ENCODE peak calls at places on chromosomes 3 and 15, in four cellular contexts. One of them, this sample, is unnamed. For H3K9me3 and H3K27me3, the result is how much of the 10 kb centered on the place peaks cover.

GRCh38 chr3:39106281-39107055 is 959 bp downstream of the GORASP1 start:
- DNase-seq in Panc1: no peak
- DNase-seq in body of pancreas: no peak
- DNase-seq in endodermal cell: peak
- DNase-seq in this sample: no peak

GRCh38 chr3:23664459-23664858 is 141.3 kb upstream of the UBE2E1 start:
- DNase-seq in Panc1: no peak
- DNase-seq in body of pancreas: no peak
- DNase-seq in endodermal cell: no peak
- DNase-seq in this sample: no peak

GRCh38 chr15:55879181-55879580 is 114.2 kb downstream of the NEDD4 start:
- DNase-seq in Panc1: no peak
- DNase-seq in body of pancreas: no peak
- DNase-seq in endodermal cell: no peak
- DNase-seq in this sample: no peak

GRCh38 chr15:99963096-99963825 is 230.0 kb upstream of the LYSMD4 start:
- DNase-seq in Panc1: no peak
- DNase-seq in body of pancreas: peak
- DNase-seq in endodermal cell: peak
- DNase-seq in this sample: no peak

GRCh38 chr15:45179221-45179985 is 8.4 kb downstream of the SHF start:
- DNase-seq in Panc1: no peak
- DNase-seq in body of pancreas: peak
- DNase-seq in endodermal cell: peak
- DNase-seq in this sample: no peak

GRCh38 chr3:12336099-12336498 is 47.2 kb downstream of the PPARG start:
- DNase-seq in Panc1: no peak
- DNase-seq in body of pancreas: no peak
- DNase-seq in endodermal cell: no peak
- DNase-seq in this sample: no peak

GRCh38 chr15:90035095-90035834 is 34.1 kb downstream of the ZNF710 start:
- DNase-seq in Panc1: no peak
- DNase-seq in body of pancreas: peak
- DNase-seq in endodermal cell: peak
- DNase-seq in this sample: peak

GRCh38 chr15:63015618-63016017 is 26.9 kb upstream of the TPM1 start:
- DNase-seq in Panc1: peak
- DNase-seq in body of pancreas: peak
- DNase-seq in endodermal cell: no peak
- DNase-seq in this sample: no peak

GRCh38 chr15:42736178-42736792 is 643 bp downstream of the CDAN1 start:
- DNase-seq in Panc1: no peak
- DNase-seq in body of pancreas: no peak
- DNase-seq in endodermal cell: peak
- DNase-seq in this sample: no peak

GRCh38 chr3:136667081-136667480 is 85.1 kb downstream of the STAG1 start:
- DNase-seq in Panc1: no peak
- DNase-seq in body of pancreas: no peak
- DNase-seq in endodermal cell: no peak
- DNase-seq in this sample: no peak

GRCh38 chr3:45003859-45004258 is 22.2 kb upstream of the CLEC3B start:
- DNase-seq in Panc1: no peak
- DNase-seq in body of pancreas: no peak
- DNase-seq in endodermal cell: no peak
- DNase-seq in this sample: no peak

GRCh38 chr15:57640935-57641682 is 49.4 kb downstream of the MYZAP start:
- DNase-seq in Panc1: no peak
- DNase-seq in body of pancreas: peak
- DNase-seq in endodermal cell: peak
- DNase-seq in this sample: no peak

GRCh38 chr3:194711913-194712312 is 26.2 kb downstream of the FAM43A start:
- DNase-seq in Panc1: no peak
- DNase-seq in body of pancreas: peak
- DNase-seq in endodermal cell: no peak
- DNase-seq in this sample: no peak

GRCh38 chr3:177447938-177448337 is 250.7 kb upstream of the TBL1XR1 start:
- DNase-seq in Panc1: no peak
- DNase-seq in body of pancreas: peak
- DNase-seq in endodermal cell: no peak
- DNase-seq in this sample: no peak

GRCh38 chr3:132231633-132232032 is 85.6 kb upstream of the ACP3 start:
- DNase-seq in Panc1: no peak
- DNase-seq in body of pancreas: no peak
- DNase-seq in endodermal cell: peak
- DNase-seq in this sample: no peak

GRCh38 chr15:65421360-65422215 is 1.2 kb downstream of the IGDCC4 start:
- DNase-seq in Panc1: no peak
- DNase-seq in body of pancreas: peak
- DNase-seq in endodermal cell: peak
- DNase-seq in this sample: peak
- H3K27ac ChIP-seq in Panc1: peak
- H3K27ac ChIP-seq in body of pancreas: no peak
- H3K27ac ChIP-seq in endodermal cell: peak
- H3K27ac ChIP-seq in this sample: peak

DNA sequence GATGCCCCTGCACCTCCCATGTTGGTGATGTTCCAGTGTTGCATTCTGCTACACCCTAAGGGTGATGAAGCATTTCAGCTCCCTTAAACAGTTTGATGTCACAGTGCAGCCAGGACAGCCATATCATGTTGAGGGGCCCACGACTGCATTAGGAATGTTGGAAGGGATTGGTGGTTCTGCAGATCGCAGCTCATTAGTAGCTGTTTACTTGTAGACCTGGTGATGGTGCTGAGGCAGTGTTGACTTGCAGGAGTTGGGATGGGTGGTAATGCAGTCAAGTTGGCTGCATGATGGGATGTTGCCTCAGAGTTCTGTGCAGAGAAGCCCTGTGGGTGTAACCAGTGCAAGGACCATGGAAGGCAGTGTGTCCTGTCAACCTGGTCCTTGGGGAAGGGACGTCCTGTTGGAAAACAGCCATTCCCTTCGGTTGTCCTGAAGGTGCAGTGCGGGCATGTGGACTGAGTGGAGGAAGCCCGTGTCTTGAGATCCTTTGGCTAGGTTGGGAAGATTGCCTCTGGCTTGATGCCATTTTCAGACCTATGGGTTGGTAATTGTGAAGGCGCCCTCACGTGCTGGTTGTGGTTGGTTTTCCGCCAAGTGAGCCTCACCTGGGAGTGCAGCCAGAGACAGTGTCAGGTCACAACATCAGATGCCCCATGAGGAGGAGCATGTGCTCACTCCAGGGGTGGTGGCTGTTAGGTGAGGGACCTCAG is 100.7 kb downstream of the SNRPN start:
- DNase-seq in Panc1: no peak
- DNase-seq in body of pancreas: no peak
- DNase-seq in endodermal cell: peak
- DNase-seq in this sample: no peak
- H3K9me3 ChIP-seq in Panc1: half or more
- H3K9me3 ChIP-seq in body of pancreas: under half
- H3K9me3 ChIP-seq in endodermal cell: half or more
- H3K9me3 ChIP-seq in this sample: half or more

DNA sequence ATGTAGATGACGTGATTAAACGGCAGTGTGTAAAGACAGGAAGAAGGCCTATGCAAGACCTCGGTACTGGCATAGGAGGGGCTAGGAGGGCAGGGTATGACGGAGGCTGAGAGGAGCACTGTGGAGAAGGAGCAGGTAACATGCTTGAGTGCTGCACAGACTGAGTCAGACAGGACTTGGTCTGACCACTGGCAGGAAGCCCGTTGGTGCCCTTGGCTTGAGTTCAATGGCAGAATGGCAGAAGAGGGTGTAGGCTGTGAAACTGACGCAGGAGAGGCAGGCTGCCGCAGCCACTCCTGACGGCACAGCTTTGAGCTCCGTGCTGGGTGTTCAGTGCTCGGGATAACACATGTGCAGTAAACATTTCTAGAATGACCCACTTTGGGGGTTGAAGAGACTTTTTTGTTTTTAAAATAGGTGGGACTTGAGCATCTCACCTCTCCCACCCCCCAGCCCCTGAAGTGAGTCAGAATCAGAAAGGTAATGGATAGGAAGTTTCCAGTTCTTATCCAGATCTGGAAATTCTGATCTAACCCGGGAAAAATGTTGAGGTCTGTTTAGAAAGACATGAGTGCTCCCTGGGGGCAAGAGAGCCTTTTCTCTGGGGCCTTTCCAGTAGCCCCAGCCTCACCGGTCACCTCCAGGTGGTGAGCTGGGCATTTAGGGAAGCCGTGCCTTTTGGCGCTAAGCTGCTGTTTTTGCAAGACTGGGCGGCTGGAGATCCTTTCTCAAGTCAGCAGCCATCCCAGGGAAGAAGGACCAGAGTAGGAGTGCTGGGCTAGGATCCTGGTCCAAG is 126.4 kb downstream of the RPLP1 start:
- DNase-seq in Panc1: no peak
- DNase-seq in body of pancreas: peak
- DNase-seq in endodermal cell: no peak
- DNase-seq in this sample: no peak
- H3K27me3 ChIP-seq in Panc1: under half
- H3K27me3 ChIP-seq in body of pancreas: under half
- H3K27me3 ChIP-seq in endodermal cell: half or more
- H3K27me3 ChIP-seq in this sample: under half

GRCh38 chr15:70208332-70208731 is 110.6 kb upstream of the TLE3 start:
- DNase-seq in Panc1: no peak
- DNase-seq in body of pancreas: no peak
- DNase-seq in endodermal cell: peak
- DNase-seq in this sample: no peak
- H3K27ac ChIP-seq in Panc1: no peak
- H3K27ac ChIP-seq in body of pancreas: no peak
- H3K27ac ChIP-seq in endodermal cell: no peak
- H3K27ac ChIP-seq in this sample: no peak

GRCh38 chr15:46855388-46855787 is 861.9 kb upstream of the SEMA6D start:
- DNase-seq in Panc1: no peak
- DNase-seq in body of pancreas: no peak
- DNase-seq in endodermal cell: no peak
- DNase-seq in this sample: no peak
- H3K9me3 ChIP-seq in Panc1: under half
- H3K9me3 ChIP-seq in body of pancreas: under half
- H3K9me3 ChIP-seq in endodermal cell: under half
- H3K9me3 ChIP-seq in this sample: under half

GRCh38 chr15:33309602-33310276 is 1.0 kb upstream of the RYR3 start:
- DNase-seq in Panc1: no peak
- DNase-seq in body of pancreas: no peak
- DNase-seq in endodermal cell: peak
- DNase-seq in this sample: no peak
- H3K27me3 ChIP-seq in Panc1: under half
- H3K27me3 ChIP-seq in body of pancreas: under half
- H3K27me3 ChIP-seq in endodermal cell: under half
- H3K27me3 ChIP-seq in this sample: half or more

This sample was measured in left ventricle myocardium inferior.